ENCODE peak calls at places on chromosomes 12 and 14, in four cellular contexts. T is H1, L is IMR-90, E is H9. S is an unnamed sample.

GRCh38 chr14:61918998-61919397 is 156.8 kb downstream of the SNAPC1 start:
- DNase-seq in T (no peak), L (no peak), E (no peak), S (no peak)

GRCh38 chr12:79360269-79360668 is 330.5 kb downstream of the PAWR start:
- DNase-seq in T (no peak), L (no peak), E (no peak), S (no peak)

GRCh38 chr14:36976571-36977023 is 195.8 kb downstream of the SLC25A21 start:
- DNase-seq in T (no peak), L (peak; percentile 37), E (no peak), S (peak; percentile 71)

GRCh38 chr12:32897688-32898573 is 1.4 kb upstream of the PKP2 start:
- DNase-seq in T (no peak), L (no peak), E (no peak), S (no peak)

GRCh38 chr12:1083086-1083887 is 92.3 kb downstream of the ERC1 start:
- DNase-seq in T (no peak), L (no peak), E (peak; percentile 53), S (peak; percentile 57)

GRCh38 chr12:51827925-51828818 is 20.3 kb downstream of the FIGNL2 start:
- DNase-seq in T (no peak), L (peak; percentile 64), E (no peak), S (peak; percentile 45)

GRCh38 chr14:69666112-69666511 is 54.7 kb downstream of the SUSD6 start:
- DNase-seq in T (no peak), L (no peak), E (no peak), S (no peak)

GRCh38 chr14:25003537-25003936 is 46.4 kb downstream of the STXBP6 start:
- DNase-seq in T (no peak), L (peak; percentile 26), E (no peak), S (no peak)

GRCh38 chr12:9049520-9050133 is 60.3 kb downstream of the KLRG1 start:
- DNase-seq in T (no peak), L (peak; percentile 52), E (no peak), S (peak; percentile 58)

GRCh38 chr14:73633115-73633514 is 11.7 kb upstream of the DNAL1 start:
- DNase-seq in T (no peak), L (no peak), E (no peak), S (no peak)

GRCh38 chr12:48813464-48814312 is 4.6 kb upstream of the CACNB3 start:
- DNase-seq in T (no peak), L (peak; percentile 50), E (peak; percentile 85), S (peak; percentile 91)

GRCh38 chr14:99360774-99361595 is 89.0 kb upstream of the BCL11B start:
- DNase-seq in T (no peak), L (no peak), E (no peak), S (peak; percentile 48)

GRCh38 chr14:50417853-50418252 is 21.2 kb upstream of the CDKL1 start:
- DNase-seq in T (no peak), L (peak; percentile 22), E (no peak), S (no peak)

GRCh38 chr14:56333361-56334279 is 215.4 kb downstream of the PELI2 start:
- DNase-seq in T (no peak), L (peak; percentile 93), E (no peak), S (no peak)

GRCh38 chr12:116295327-116296263 is 18.1 kb upstream of the MED13L start:
- DNase-seq in T (no peak), L (peak; percentile 22), E (no peak), S (no peak)

GRCh38 chr12:42730286-42730685 is 140.7 kb upstream of the PRICKLE1 start:
- DNase-seq in T (no peak), L (peak; percentile 39), E (no peak), S (no peak)

GRCh38 chr12:78167510-78167909 is 336.8 kb downstream of the NAV3 start:
- DNase-seq in T (no peak), L (no peak), E (no peak), S (no peak)

GRCh38 chr14:106277503-106277902 is 751.1 kb downstream of the TMEM121 start:
- DNase-seq in T (no peak), L (no peak), E (no peak), S (no peak)

GRCh38 chr14:93333631-93334095 is 827 bp upstream of the BTBD7 start:
- DNase-seq in T (no peak), L (no peak), E (no peak), S (no peak)

GRCh38 chr14:93332853-93333630 is at the start of gene BTBD7:
- DNase-seq in T (peak; percentile 78), L (peak; percentile 92), E (peak; percentile 93), S (peak; percentile 96)

GRCh38 chr14:93331375-93332031 is 1.3 kb downstream of the BTBD7 start:
- DNase-seq in T (no peak), L (no peak), E (no peak), S (no peak)

GRCh38 chr14:93330609-93331000 is 2.2 kb downstream of the BTBD7 start:
- DNase-seq in T (no peak), L (no peak), E (no peak), S (no peak)

DNA sequence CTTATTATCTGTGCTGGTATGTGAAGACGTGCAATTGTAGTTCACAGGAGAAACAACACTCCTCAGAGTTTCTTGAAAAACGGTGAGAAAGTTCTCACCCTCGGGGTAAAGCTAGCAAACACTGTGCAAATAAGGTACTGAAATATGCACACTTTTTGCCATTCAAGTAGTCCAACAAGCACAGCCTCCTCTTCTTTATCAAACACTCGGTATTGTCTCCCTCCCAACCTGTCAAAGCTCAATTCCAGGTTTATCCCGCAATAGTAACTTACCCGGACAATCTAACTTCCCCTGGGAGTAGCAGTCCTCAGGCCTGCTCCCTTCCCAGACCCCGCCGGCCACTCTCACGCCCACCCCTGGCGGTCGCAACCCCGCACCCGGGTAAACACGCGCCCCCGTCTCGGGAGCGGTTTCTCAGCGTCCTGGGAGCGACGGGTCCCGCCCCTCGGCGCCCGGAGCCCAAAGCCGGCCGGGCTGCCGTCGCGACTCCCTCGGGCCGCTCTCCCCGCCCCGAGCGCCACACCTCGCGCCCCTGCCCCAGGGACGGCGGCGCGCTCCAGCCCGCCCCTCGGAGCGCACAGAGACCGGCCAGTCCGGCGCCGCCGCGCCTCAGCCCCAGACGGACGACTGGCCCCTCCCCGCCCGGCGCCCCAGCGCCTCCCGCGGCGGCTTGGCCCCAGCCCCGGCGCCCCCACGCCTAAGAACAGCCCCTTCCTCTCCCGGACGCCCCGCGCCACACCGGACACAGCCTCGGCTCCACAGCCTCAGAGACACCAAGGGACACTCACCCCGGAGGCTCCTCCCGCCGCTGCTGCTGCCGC is 594 bp downstream of the BTBD7 start:
- DNase-seq in T (no peak), L (peak; percentile 49), E (no peak), S (peak; percentile 74)
- H2BK120ac ChIP-seq in T (no peak overlapping the region), L (no peak overlapping the region), E (no peak overlapping the region), S (peak overlapping the region; percentile 19)

GRCh38 chr12:41496009-41496408 is 307.9 kb downstream of the PDZRN4 start:
- DNase-seq in T (no peak), L (no peak), E (no peak), S (no peak)
- H3K56ac ChIP-seq in T (no peak overlapping the region), L (no peak overlapping the region), E (no peak overlapping the region), S (no peak overlapping the region)

GRCh38 chr12:108638997-108639822 is 5.5 kb upstream of the SELPLG start:
- DNase-seq in T (no peak), L (no peak), E (peak; percentile 28), S (no peak)
- H2BK120ac ChIP-seq in T (peak overlapping the region; percentile 44), L (no peak overlapping the region), E (no peak overlapping the region), S (no peak overlapping the region)

GRCh38 chr12:24645254-24645653 is 303.6 kb downstream of the BCAT1 start:
- DNase-seq in T (no peak), L (no peak), E (no peak), S (no peak)
- H3K56ac ChIP-seq in T (no peak overlapping the region), L (no peak overlapping the region), E (no peak overlapping the region), S (no peak overlapping the region)

GRCh38 chr14:64502476-64503183 is 1.0 kb downstream of the ZBTB25 start:
- DNase-seq in T (no peak), L (peak; percentile 16), E (no peak), S (peak; percentile 47)
- H2BK120ac ChIP-seq in T (no peak overlapping the region), L (peak overlapping the region; percentile 3), E (no peak overlapping the region), S (no peak overlapping the region)

GRCh38 chr14:26594756-26595545 is 2.9 kb downstream of the NOVA1 start:
- DNase-seq in T (no peak), L (no peak), E (no peak), S (no peak)
- H3K56ac ChIP-seq in T (no peak overlapping the region), L (no peak overlapping the region), E (no peak overlapping the region), S (no peak overlapping the region)

DNA sequence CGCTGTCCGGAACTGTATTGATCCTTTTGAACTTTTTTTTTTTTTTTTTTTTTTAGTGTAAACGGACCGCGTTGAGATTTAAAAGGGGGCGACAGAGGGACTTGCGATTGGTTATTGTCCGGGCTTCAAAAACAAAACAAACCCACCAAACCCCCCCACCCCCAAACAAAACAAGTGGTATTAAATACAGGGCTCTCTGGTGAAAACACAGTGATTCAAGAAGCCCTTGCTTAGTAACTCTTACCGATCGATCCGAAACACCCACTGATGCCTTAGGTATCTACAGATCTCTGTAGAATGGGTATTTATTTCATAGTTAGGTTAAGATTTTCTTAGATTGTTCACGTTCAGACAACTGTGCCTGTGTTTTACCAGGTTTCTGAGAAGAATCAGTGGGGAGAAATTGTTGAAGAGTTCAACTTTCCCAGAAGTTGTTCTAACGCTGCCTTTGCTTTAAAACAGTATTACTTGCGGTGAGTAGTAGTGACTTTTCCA is 1.4 kb downstream of the ARID2 start:
- DNase-seq in T (no peak), L (peak; percentile 39), E (no peak), S (peak; percentile 61)
- H2BK120ac ChIP-seq in T (peak overlapping the region; percentile 48), L (no peak overlapping the region), E (no peak overlapping the region), S (no peak overlapping the region)

GRCh38 chr12:115222220-115222619 is 538.2 kb upstream of the TBX3 start:
- DNase-seq in T (no peak), L (no peak), E (no peak), S (peak; percentile 75)
- H3K56ac ChIP-seq in T (no peak overlapping the region), L (no peak overlapping the region), E (no peak overlapping the region), S (no peak overlapping the region)

S was measured in mesendoderm.